ENCODE peak calls at places on chromosomes 2 and 18, in ten cellular contexts. N, R, O, A, K, W, L, U, C and J are unnamed samples. For H3K27me3, the result is how much of the 10 kb centered on the place peaks cover.

GRCh38 chr2:176491172-176491904 is 222.1 kb downstream of the MTX2 start:
- DNase-seq in A (peak), L (peak), U (peak), O (peak), K (peak), C (no peak), R (no peak), N (peak), W (no peak), J (peak)

GRCh38 chr2:38959938-38960608 is 70.4 kb downstream of the ARHGEF33 start:
- DNase-seq in K (peak), U (peak), O (peak), R (peak), N (peak), L (peak), C (peak), W (peak), A (peak), J (peak)

GRCh38 chr2:75221872-75222271 is 22.6 kb upstream of the TACR1 start:
- DNase-seq in R (no peak), W (no peak), K (no peak), N (no peak), A (no peak), O (no peak), C (no peak), U (no peak), L (peak), J (no peak)

GRCh38 chr18:43893001-43893637 is 615.8 kb upstream of the SYT4 start:
- DNase-seq in O (no peak), L (peak), W (no peak), R (no peak), K (peak), U (no peak), A (no peak), C (peak), N (no peak), J (peak)

GRCh38 chr2:141207042-141207398 is 923.8 kb downstream of the LRP1B start:
- DNase-seq in O (no peak), R (no peak), W (no peak), N (no peak), A (no peak), U (no peak), C (no peak), L (no peak), K (no peak), J (no peak)

GRCh38 chr18:2905802-2906521 is 59.2 kb downstream of the EMILIN2 start:
- DNase-seq in C (peak), K (peak), N (peak), A (peak), W (no peak), O (peak), R (peak), U (peak), L (no peak), J (no peak)

GRCh38 chr2:48264632-48265031 is 265.3 kb upstream of the STON1 start:
- DNase-seq in C (no peak), N (no peak), R (no peak), O (no peak), K (no peak), A (no peak), W (no peak), U (no peak), L (no peak), J (no peak)

GRCh38 chr2:199907008-199907714 is 3.9 kb upstream of the C2orf69 start:
- DNase-seq in R (no peak), W (no peak), N (no peak), U (no peak), L (no peak), A (no peak), O (no peak), C (no peak), K (no peak), J (no peak)

GRCh38 chr2:160891353-160891740 is 268.9 kb upstream of the TANK start:
- DNase-seq in C (no peak), K (peak), R (no peak), W (no peak), O (no peak), L (no peak), U (no peak), N (no peak), A (no peak), J (no peak)

GRCh38 chr2:178522950-178523595 is 42.8 kb downstream of the PLEKHA3 start:
- DNase-seq in W (peak), K (peak), C (peak), U (peak), A (peak), L (peak), N (peak), R (peak), O (peak), J (peak)

GRCh38 chr2:12284487-12284886 is 432.2 kb upstream of the TRIB2 start:
- DNase-seq in L (peak), R (no peak), N (no peak), O (no peak), A (no peak), U (no peak), C (no peak), K (no peak), W (no peak), J (no peak)

GRCh38 chr2:201261471-201261870 is 1.1 kb downstream of the CASP8 start:
- DNase-seq in R (no peak), K (no peak), C (no peak), A (peak), L (no peak), N (no peak), O (no peak), W (no peak), U (no peak), J (no peak)

GRCh38 chr2:231640646-231641111 is 48.0 kb downstream of the TEX44 start:
- DNase-seq in W (no peak), U (peak), A (peak), L (no peak), C (peak), N (peak), O (peak), R (no peak), K (no peak), J (no peak)

GRCh38 chr2:102197389-102198137 is 10.7 kb downstream of the IL1RL2 start:
- DNase-seq in L (no peak), N (no peak), U (no peak), O (no peak), W (no peak), K (no peak), C (no peak), A (no peak), R (no peak), J (no peak)

GRCh38 chr2:11680181-11680900 is 10.3 kb upstream of the NTSR2 start:
- DNase-seq in U (no peak), W (no peak), R (no peak), K (peak), A (peak), O (peak), L (no peak), N (peak), C (no peak), J (no peak)

GRCh38 chr2:11710632-11711381 is 35.6 kb upstream of the LPIN1 start:
- DNase-seq in W (no peak), R (no peak), C (peak), K (no peak), U (no peak), O (peak), A (no peak), L (no peak), N (no peak), J (no peak)

GRCh38 chr2:58569460-58570185 is 328.5 kb upstream of the FANCL start:
- DNase-seq in K (peak), L (peak), N (no peak), A (no peak), O (no peak), W (no peak), R (no peak), U (no peak), C (no peak), J (no peak)

GRCh38 chr2:677056-677949 is at the start of gene TMEM18:
- DNase-seq in C (peak), L (peak), K (peak), W (peak), U (peak), O (peak), R (peak), N (peak), A (no peak), J (peak)

GRCh38 chr18:40431071-40431998 is 1523.7 kb upstream of the PIK3C3 start:
- DNase-seq in L (no peak), N (no peak), A (no peak), O (no peak), K (peak), C (no peak), R (no peak), W (no peak), U (no peak), J (no peak)

GRCh38 chr2:217366246-217366645 is 506.4 kb upstream of the TNP1 start:
- DNase-seq in R (no peak), N (no peak), C (no peak), W (no peak), U (no peak), O (no peak), K (no peak), A (no peak), L (no peak), J (no peak)

GRCh38 chr2:196849895-196850294 is 40.7 kb upstream of the C2orf66 start:
- DNase-seq in N (no peak), C (peak), O (no peak), W (no peak), L (peak), U (no peak), K (peak), A (no peak), R (no peak), J (peak)

GRCh38 chr2:113863166-113863565 is 26.7 kb upstream of the ACTR3 start:
- DNase-seq in O (no peak), U (no peak), C (no peak), N (no peak), L (no peak), A (no peak), W (no peak), K (no peak), R (no peak), J (no peak)

GRCh38 chr18:49875155-49875554 is 61.8 kb upstream of the ACAA2 start:
- DNase-seq in O (no peak), K (no peak), L (no peak), N (no peak), R (no peak), C (no peak), W (no peak), U (no peak), A (no peak), J (no peak)

GRCh38 chr2:158761626-158762025 is 33.5 kb upstream of the DAPL1 start:
- DNase-seq in N (no peak), R (no peak), O (no peak), W (no peak), K (no peak), A (no peak), L (peak), C (no peak), U (no peak), J (peak)

GRCh38 chr2:121634354-121635307 is 14.6 kb downstream of the CLASP1 start:
- DNase-seq in R (no peak), W (no peak), O (no peak), C (peak), A (no peak), U (no peak), L (peak), N (no peak), K (no peak), J (no peak)

GRCh38 chr2:160583162-160583522 is 89.5 kb upstream of the RBMS1 start:
- DNase-seq in O (no peak), U (peak), A (no peak), W (no peak), C (peak), L (no peak), K (no peak), R (no peak), N (no peak), J (no peak)

GRCh38 chr2:96764253-96764637 is 3.5 kb downstream of the CNNM4 start:
- DNase-seq in R (no peak), K (peak), O (peak), W (no peak), L (no peak), A (no peak), U (peak), C (no peak), N (no peak), J (no peak)

GRCh38 chr2:218091743-218092142 is 22.7 kb downstream of the RUFY4 start:
- DNase-seq in W (no peak), U (no peak), O (no peak), K (no peak), L (no peak), R (no peak), C (no peak), A (no peak), N (no peak), J (no peak)

GRCh38 chr2:160208662-160209229 is 8.7 kb upstream of the ITGB6 start:
- DNase-seq in C (no peak), N (no peak), R (no peak), L (no peak), K (no peak), O (no peak), A (no peak), U (no peak), W (no peak), J (no peak)

GRCh38 chr18:57772387-57772799 is 30.7 kb downstream of the ATP8B1 start:
- DNase-seq in A (no peak), R (peak), U (no peak), O (peak), N (peak), L (peak), W (no peak), K (peak), C (no peak), J (no peak)

GRCh38 chr2:28469304-28469703 is 26.6 kb upstream of the PLB1 start:
- DNase-seq in C (no peak), R (no peak), W (no peak), A (no peak), N (no peak), U (no peak), O (no peak), K (no peak), L (peak), J (no peak)

GRCh38 chr2:172551266-172551665 is 4.6 kb upstream of the PDK1 start:
- DNase-seq in A (no peak), U (no peak), O (no peak), C (no peak), R (no peak), N (no peak), W (no peak), L (no peak), K (no peak), J (no peak)

GRCh38 chr2:211745295-211746097 is 793.1 kb downstream of the ERBB4 start:
- DNase-seq in K (peak), W (peak), O (peak), U (peak), A (no peak), C (peak), R (peak), N (peak), L (peak), J (peak)

DNA sequence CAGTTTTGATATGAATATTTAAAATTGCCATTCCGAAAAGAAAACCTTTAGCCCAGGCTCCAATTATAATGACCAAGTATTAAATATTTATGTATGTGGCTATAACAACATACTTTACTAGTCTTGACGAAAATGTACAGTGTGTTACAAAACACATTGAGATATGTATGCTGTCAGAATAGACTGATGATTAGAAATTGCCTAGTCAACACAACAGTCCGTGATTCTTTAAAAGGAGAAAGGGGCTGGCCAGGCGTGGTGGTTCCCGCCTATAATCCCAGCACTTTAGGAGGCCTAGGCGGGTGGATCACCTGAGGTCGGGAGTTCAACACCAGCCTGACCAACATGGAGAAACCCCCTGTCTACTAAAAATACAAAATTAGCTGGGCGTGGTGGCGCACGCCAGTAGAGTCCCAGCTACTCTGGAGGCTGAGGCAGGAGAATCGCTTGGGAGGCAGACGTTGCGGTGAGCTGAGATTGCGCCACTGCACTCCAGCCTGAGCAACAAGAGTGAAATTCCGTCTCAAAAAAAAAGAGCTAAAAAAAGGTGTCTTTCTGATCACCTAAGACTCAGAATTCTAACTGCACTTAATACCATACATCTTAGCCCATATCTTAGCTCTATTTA is 1.8 kb downstream of the CHAC2 start:
- DNase-seq in R (no peak), L (no peak), C (no peak), A (no peak), W (no peak), K (no peak), O (no peak), N (no peak), U (no peak), J (no peak)
- H3K4me3 ChIP-seq in R (no peak), L (no peak), C (no peak), A (no peak), W (no peak), K (no peak), O (no peak), N (no peak), U (no peak), J (no peak)

GRCh38 chr2:236643480-236643879 is 73.9 kb downstream of the ACKR3 start:
- DNase-seq in U (no peak), K (no peak), L (no peak), C (no peak), A (no peak), R (peak), O (no peak), N (no peak), W (no peak), J (no peak)

GRCh38 chr2:236644067-236644466 is 74.4 kb downstream of the ACKR3 start:
- DNase-seq in N (no peak), A (no peak), K (no peak), U (no peak), L (no peak), O (no peak), C (no peak), R (peak), W (no peak), J (no peak)

GRCh38 chr2:236641051-236641450 is 71.4 kb downstream of the ACKR3 start:
- DNase-seq in C (no peak), W (no peak), L (no peak), A (no peak), O (peak), U (no peak), K (no peak), N (no peak), R (no peak), J (no peak)

GRCh38 chr2:236642125-236642524 is 72.5 kb downstream of the ACKR3 start:
- DNase-seq in U (no peak), O (no peak), W (no peak), K (no peak), L (no peak), R (peak), A (no peak), C (no peak), N (peak), J (no peak)

DNA sequence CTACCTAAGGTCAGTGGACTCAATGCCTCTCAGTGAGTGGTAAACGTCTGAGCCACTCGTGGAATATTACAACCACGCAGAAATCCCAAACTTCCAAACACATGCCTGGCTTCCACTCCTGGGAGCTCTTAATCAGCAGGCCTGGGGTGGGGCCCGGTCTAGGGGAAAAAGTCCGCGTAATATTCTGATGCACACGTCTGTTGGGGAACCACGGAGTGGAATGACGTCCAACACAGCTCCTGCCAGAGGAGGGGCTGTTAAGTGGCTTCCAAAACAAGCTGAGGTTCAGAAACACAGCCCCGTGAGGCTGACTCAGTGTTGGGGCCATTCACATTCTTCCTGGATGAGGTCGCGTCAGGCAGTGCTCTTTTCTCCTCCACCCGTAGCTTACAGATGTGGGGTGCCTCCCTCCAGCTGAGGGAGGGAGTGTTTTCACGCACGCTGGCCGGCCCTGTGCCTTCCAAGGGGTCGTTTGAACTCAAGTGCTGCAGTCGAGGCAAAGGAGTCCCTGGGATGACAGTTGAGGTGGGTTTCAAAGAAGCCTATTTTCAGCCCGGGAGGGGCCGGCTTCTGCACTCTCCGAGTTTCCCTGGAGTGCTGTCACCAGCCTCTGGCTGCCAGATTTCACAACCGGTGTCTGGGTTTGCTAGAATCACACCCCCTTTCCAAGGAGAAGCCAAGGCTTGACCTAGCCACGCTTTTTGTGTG is 73.1 kb downstream of the ACKR3 start:
- DNase-seq in U (peak), K (peak), A (peak), L (peak), R (peak), W (peak), O (peak), N (peak), C (peak), J (peak)
- TF ChIP-seq CTCF in U (no peak), K (no peak), A (no peak), L (no peak), R (no peak), W (no peak), O (no peak), N (no peak), C (no peak), J (no peak)

GRCh38 chr18:79960921-79961526 is 3.4 kb upstream of the HSBP1L1 start:
- DNase-seq in R (no peak), L (no peak), U (no peak), O (no peak), C (no peak), A (no peak), W (no peak), K (no peak), N (no peak), J (no peak)

GRCh38 chr18:79962835-79963657 is 1.4 kb upstream of the HSBP1L1 start:
- DNase-seq in U (no peak), O (no peak), N (no peak), A (no peak), K (no peak), L (no peak), R (no peak), W (no peak), C (no peak), J (no peak)

GRCh38 chr18:79963658-79964329 is 649 bp upstream of the HSBP1L1 start:
- DNase-seq in R (peak), A (no peak), W (no peak), U (no peak), O (no peak), K (no peak), C (no peak), N (no peak), L (no peak), J (no peak)

GRCh38 chr18:79962311-79962710 is 2.1 kb upstream of the HSBP1L1 start:
- DNase-seq in U (no peak), O (no peak), C (no peak), W (no peak), K (peak), A (no peak), R (no peak), L (peak), N (no peak), J (no peak)

GRCh38 chr18:79961527-79962291 is 2.7 kb upstream of the HSBP1L1 start:
- DNase-seq in W (no peak), R (no peak), O (no peak), U (no peak), C (no peak), A (no peak), K (no peak), N (no peak), L (peak), J (no peak)
- H3K27me3 ChIP-seq in W (under half), R (under half), O (under half), U (under half), C (under half), A (under half), K (under half), N (under half), L (under half), J (under half)

DNA sequence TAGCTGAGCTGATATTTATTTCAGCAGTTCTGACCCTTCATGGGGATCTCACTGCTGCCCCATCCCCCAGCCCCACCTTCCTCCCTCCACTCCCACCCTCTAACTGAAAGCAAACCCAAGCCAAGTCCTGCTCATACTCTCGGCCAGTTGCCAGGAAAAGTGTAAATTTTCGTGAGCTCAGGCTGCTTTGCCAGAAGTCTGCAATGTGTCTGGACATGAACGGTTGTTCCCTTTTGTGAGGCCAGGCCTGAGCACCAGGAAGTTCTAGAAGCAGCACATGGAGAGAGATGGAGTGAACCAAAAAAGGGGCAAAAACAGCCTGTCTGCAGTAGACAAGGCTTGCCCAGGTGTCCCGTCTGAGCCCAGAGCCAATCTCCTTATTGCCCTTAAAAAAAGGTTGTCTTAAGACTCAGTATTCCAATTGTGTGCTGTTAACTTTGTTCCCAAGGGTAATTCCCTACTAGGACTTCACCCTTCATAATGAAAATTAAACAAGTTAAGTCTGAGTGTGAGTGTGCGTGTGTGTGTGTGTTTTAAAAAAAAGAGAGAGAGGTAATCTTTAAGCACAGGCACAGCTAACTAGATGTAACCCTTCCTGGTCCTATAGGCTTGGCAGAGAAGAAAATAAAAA is 247.1 kb downstream of the BCL11A start:
- DNase-seq in U (no peak), K (peak), R (no peak), W (no peak), O (no peak), L (peak), N (no peak), C (no peak), A (no peak), J (no peak)
- H3K4me3 ChIP-seq in U (no peak), K (no peak), R (no peak), W (no peak), O (no peak), L (no peak), N (no peak), C (no peak), A (no peak), J (no peak)